ENCODE peak calls at places on chromosomes 12 and 14, in seven cellular contexts. One of them, this sample, is unnamed.

GRCh38 chr12:27709932-27710591 is 570 bp upstream of the MRPS35 start:
- DNase-seq in HAP-1: no peak
- DNase-seq in stomach: no peak
- DNase-seq in caudate nucleus: no peak
- DNase-seq in AG08396: no peak
- DNase-seq in T-helper 17 cell: no peak
- DNase-seq in RPMI7951: peak; percentile 41
- DNase-seq in this sample: no peak

GRCh38 chr14:21703357-21704339 is 30.0 kb upstream of the OR4E1 start:
- DNase-seq in HAP-1: no peak
- DNase-seq in stomach: no peak
- DNase-seq in caudate nucleus: no peak
- DNase-seq in AG08396: no peak
- DNase-seq in T-helper 17 cell: no peak
- DNase-seq in RPMI7951: no peak
- DNase-seq in this sample: no peak

GRCh38 chr12:107096571-107096970 is 3.2 kb upstream of the CRY1 start:
- DNase-seq in HAP-1: no peak
- DNase-seq in stomach: no peak
- DNase-seq in caudate nucleus: no peak
- DNase-seq in AG08396: no peak
- DNase-seq in T-helper 17 cell: no peak
- DNase-seq in RPMI7951: no peak
- DNase-seq in this sample: no peak

GRCh38 chr14:70278281-70278680 is 81.2 kb downstream of the COX16 start:
- DNase-seq in HAP-1: no peak
- DNase-seq in stomach: no peak
- DNase-seq in caudate nucleus: no peak
- DNase-seq in AG08396: no peak
- DNase-seq in T-helper 17 cell: no peak
- DNase-seq in RPMI7951: no peak
- DNase-seq in this sample: no peak

GRCh38 chr12:67671419-67671818 is 22.9 kb downstream of the DYRK2 start:
- DNase-seq in HAP-1: no peak
- DNase-seq in stomach: no peak
- DNase-seq in caudate nucleus: no peak
- DNase-seq in AG08396: no peak
- DNase-seq in T-helper 17 cell: no peak
- DNase-seq in RPMI7951: peak; percentile 85
- DNase-seq in this sample: no peak

GRCh38 chr12:112963227-112963861 is 15.0 kb upstream of the OAS2 start:
- DNase-seq in HAP-1: no peak
- DNase-seq in stomach: no peak
- DNase-seq in caudate nucleus: no peak
- DNase-seq in AG08396: no peak
- DNase-seq in T-helper 17 cell: no peak
- DNase-seq in RPMI7951: no peak
- DNase-seq in this sample: peak; percentile 46

GRCh38 chr12:10243803-10244520 is 31.3 kb downstream of the GABARAPL1 start:
- DNase-seq in HAP-1: no peak
- DNase-seq in stomach: no peak
- DNase-seq in caudate nucleus: no peak
- DNase-seq in AG08396: no peak
- DNase-seq in T-helper 17 cell: no peak
- DNase-seq in RPMI7951: peak; percentile 18
- DNase-seq in this sample: no peak

GRCh38 chr12:131287938-131288797 is 334.5 kb downstream of the ADGRD1 start:
- DNase-seq in HAP-1: no peak
- DNase-seq in stomach: no peak
- DNase-seq in caudate nucleus: no peak
- DNase-seq in AG08396: no peak
- DNase-seq in T-helper 17 cell: no peak
- DNase-seq in RPMI7951: no peak
- DNase-seq in this sample: no peak

GRCh38 chr12:122081108-122081696 is 2.6 kb downstream of the MLXIP start:
- DNase-seq in HAP-1: no peak
- DNase-seq in stomach: no peak
- DNase-seq in caudate nucleus: no peak
- DNase-seq in AG08396: no peak
- DNase-seq in T-helper 17 cell: no peak
- DNase-seq in RPMI7951: peak; percentile 54
- DNase-seq in this sample: no peak

GRCh38 chr12:74957231-74957630 is 252.4 kb downstream of the KCNC2 start:
- DNase-seq in HAP-1: no peak
- DNase-seq in stomach: no peak
- DNase-seq in caudate nucleus: no peak
- DNase-seq in AG08396: no peak
- DNase-seq in T-helper 17 cell: no peak
- DNase-seq in RPMI7951: no peak
- DNase-seq in this sample: no peak

GRCh38 chr12:74021937-74022336 is 515.7 kb upstream of the ATXN7L3B start:
- DNase-seq in HAP-1: peak; percentile 76
- DNase-seq in stomach: peak; percentile 48
- DNase-seq in caudate nucleus: peak; percentile 8
- DNase-seq in AG08396: peak; percentile 4
- DNase-seq in T-helper 17 cell: no peak
- DNase-seq in RPMI7951: peak; percentile 10
- DNase-seq in this sample: peak; percentile 30

GRCh38 chr14:81166126-81166525 is 54.6 kb downstream of the GTF2A1 start:
- DNase-seq in HAP-1: no peak
- DNase-seq in stomach: no peak
- DNase-seq in caudate nucleus: no peak
- DNase-seq in AG08396: no peak
- DNase-seq in T-helper 17 cell: no peak
- DNase-seq in RPMI7951: no peak
- DNase-seq in this sample: no peak

GRCh38 chr14:95432152-95433093 is 84.0 kb downstream of the SYNE3 start:
- DNase-seq in HAP-1: peak; percentile 69
- DNase-seq in stomach: peak; percentile 64
- DNase-seq in caudate nucleus: peak; percentile 11
- DNase-seq in AG08396: peak; percentile 53
- DNase-seq in T-helper 17 cell: no peak
- DNase-seq in RPMI7951: no peak
- DNase-seq in this sample: peak; percentile 33

GRCh38 chr12:40820794-40821484 is 128.7 kb downstream of the CNTN1 start:
- DNase-seq in HAP-1: no peak
- DNase-seq in stomach: no peak
- DNase-seq in caudate nucleus: no peak
- DNase-seq in AG08396: no peak
- DNase-seq in T-helper 17 cell: no peak
- DNase-seq in RPMI7951: no peak
- DNase-seq in this sample: no peak

GRCh38 chr14:66070542-66071319 is 415.4 kb upstream of the CCDC196 start:
- DNase-seq in HAP-1: peak; percentile 85
- DNase-seq in stomach: peak; percentile 62
- DNase-seq in caudate nucleus: no peak
- DNase-seq in AG08396: peak; percentile 28
- DNase-seq in T-helper 17 cell: peak; percentile 50
- DNase-seq in RPMI7951: peak; percentile 9
- DNase-seq in this sample: peak; percentile 26

GRCh38 chr14:75835156-75836141 is 146.3 kb downstream of the TGFB3 start:
- DNase-seq in HAP-1: no peak
- DNase-seq in stomach: no peak
- DNase-seq in caudate nucleus: no peak
- DNase-seq in AG08396: no peak
- DNase-seq in T-helper 17 cell: no peak
- DNase-seq in RPMI7951: no peak
- DNase-seq in this sample: no peak

GRCh38 chr14:92012121-92012748 is 27.6 kb downstream of the TRIP11 start:
- DNase-seq in HAP-1: peak; percentile 32
- DNase-seq in stomach: no peak
- DNase-seq in caudate nucleus: no peak
- DNase-seq in AG08396: no peak
- DNase-seq in T-helper 17 cell: no peak
- DNase-seq in RPMI7951: no peak
- DNase-seq in this sample: no peak

GRCh38 chr14:96117101-96117897 is 78.1 kb downstream of the C14orf132 start:
- DNase-seq in HAP-1: no peak
- DNase-seq in stomach: no peak
- DNase-seq in caudate nucleus: no peak
- DNase-seq in AG08396: no peak
- DNase-seq in T-helper 17 cell: no peak
- DNase-seq in RPMI7951: peak; percentile 84
- DNase-seq in this sample: no peak